ENCODE peak calls at places on chromosomes 12 and 14, in nine cellular contexts. N, M, V, Q, O, X, L, Z and D are unnamed samples.
A peak's percentile ranks its signal among the peaks of the same experiment; 100 is the strongest.

GRCh38 chr12:56836317-56836716 is 73.2 kb downstream of the HSD17B6 start:
- DNase-seq in N (no peak), M (no peak), V (no peak), Q (peak; percentile 23), O (peak; percentile 61), X (no peak), L (no peak), Z (no peak), D (peak; percentile 72)

GRCh38 chr12:121222847-121223246 is 12.9 kb downstream of the P2RX4 start:
- DNase-seq in N (no peak), M (peak; percentile 53), V (no peak), Q (no peak), O (no peak), X (no peak), L (no peak), Z (no peak), D (no peak)

GRCh38 chr12:89157413-89157812 is 194.9 kb downstream of the DUSP6 start:
- DNase-seq in N (no peak), M (no peak), V (no peak), Q (no peak), O (no peak), X (no peak), L (no peak), Z (no peak), D (no peak)

GRCh38 chr12:95755236-95755865 is 35.2 kb downstream of the NTN4 start:
- DNase-seq in N (no peak), M (no peak), V (no peak), Q (no peak), O (no peak), X (no peak), L (no peak), Z (no peak), D (no peak)

GRCh38 chr12:108849653-108850052 is 7.7 kb downstream of the SSH1 start:
- DNase-seq in N (no peak), M (no peak), V (no peak), Q (no peak), O (peak; percentile 73), X (no peak), L (no peak), Z (no peak), D (no peak)

GRCh38 chr12:123271182-123271491 is 519 bp downstream of the CDK2AP1 start:
- DNase-seq in N (no peak), M (peak; percentile 82), V (peak; percentile 84), Q (peak; percentile 44), O (peak; percentile 86), X (peak; percentile 71), L (peak; percentile 73), Z (peak; percentile 79), D (peak; percentile 40)

GRCh38 chr14:96205059-96205993 is 687 bp downstream of the BDKRB2 start:
- DNase-seq in N (no peak), M (no peak), V (no peak), Q (no peak), O (no peak), X (no peak), L (no peak), Z (no peak), D (peak; percentile 81)

GRCh38 chr12:122422769-122423257 is 344 bp upstream of the CLIP1 start:
- DNase-seq in N (no peak), M (peak; percentile 50), V (peak; percentile 68), Q (peak; percentile 71), O (peak; percentile 50), X (no peak), L (peak; percentile 37), Z (peak; percentile 49), D (peak; percentile 70)

GRCh38 chr12:49706351-49707126 is 666 bp downstream of the FMNL3 start:
- DNase-seq in N (no peak), M (peak; percentile 30), V (peak; percentile 42), Q (peak; percentile 50), O (peak; percentile 76), X (no peak), L (peak; percentile 41), Z (peak; percentile 23), D (peak; percentile 30)

GRCh38 chr12:103779410-103780092 is 61.5 kb downstream of the NT5DC3 start:
- DNase-seq in N (peak; percentile 95), M (no peak), V (no peak), Q (no peak), O (no peak), X (no peak), L (no peak), Z (no peak), D (no peak)

GRCh38 chr14:24063263-24063836 is 8.0 kb upstream of the CPNE6 start:
- DNase-seq in N (no peak), M (no peak), V (no peak), Q (no peak), O (no peak), X (no peak), L (no peak), Z (no peak), D (no peak)

GRCh38 chr14:54317396-54317795 is 79.4 kb upstream of the CDKN3 start:
- DNase-seq in N (no peak), M (no peak), V (no peak), Q (no peak), O (no peak), X (no peak), L (no peak), Z (no peak), D (no peak)

GRCh38 chr14:90791481-90791880 is 24.7 kb downstream of the TTC7B start:
- DNase-seq in N (no peak), M (no peak), V (no peak), Q (no peak), O (no peak), X (no peak), L (no peak), Z (no peak), D (no peak)

GRCh38 chr12:131230340-131231099 is 276.8 kb downstream of the ADGRD1 start:
- DNase-seq in N (no peak), M (no peak), V (no peak), Q (no peak), O (no peak), X (no peak), L (no peak), Z (no peak), D (no peak)

GRCh38 chr14:105330491-105330895 is 15.9 kb downstream of the PACS2 start:
- DNase-seq in N (no peak), M (no peak), V (peak; percentile 46), Q (peak; percentile 65), O (peak; percentile 80), X (no peak), L (no peak), Z (no peak), D (peak; percentile 50)

GRCh38 chr12:82833461-82833860 is 146.8 kb downstream of the TMTC2 start:
- DNase-seq in N (no peak), M (no peak), V (no peak), Q (peak; percentile 29), O (no peak), X (no peak), L (no peak), Z (no peak), D (no peak)

GRCh38 chr12:122421263-122421814 is 1.1 kb downstream of the CLIP1 start:
- DNase-seq in N (no peak), M (peak; percentile 46), V (peak; percentile 52), Q (peak; percentile 69), O (no peak), X (no peak), L (peak; percentile 59), Z (peak; percentile 33), D (peak; percentile 75)

GRCh38 chr12:105935106-105935505 is 203.6 kb downstream of the NUAK1 start:
- DNase-seq in N (no peak), M (no peak), V (no peak), Q (no peak), O (no peak), X (no peak), L (no peak), Z (no peak), D (peak; percentile 72)

GRCh38 chr12:70843363-70843762 is 77.2 kb downstream of the PTPRR start:
- DNase-seq in N (no peak), M (no peak), V (no peak), Q (no peak), O (no peak), X (no peak), L (no peak), Z (no peak), D (no peak)

GRCh38 chr12:101925352-101925751 is 48.0 kb downstream of the DRAM1 start:
- DNase-seq in N (no peak), M (no peak), V (no peak), Q (peak; percentile 99), O (peak; percentile 74), X (no peak), L (peak; percentile 74), Z (no peak), D (peak; percentile 91)

GRCh38 chr12:50065726-50066310 is 8.4 kb downstream of the ASIC1 start:
- DNase-seq in N (no peak), M (no peak), V (no peak), Q (no peak), O (no peak), X (no peak), L (no peak), Z (no peak), D (no peak)

GRCh38 chr14:100297320-100298300 is 8.6 kb downstream of the SLC25A29 start:
- DNase-seq in N (no peak), M (no peak), V (no peak), Q (peak; percentile 90), O (peak; percentile 94), X (no peak), L (peak; percentile 71), Z (no peak), D (no peak)

GRCh38 chr14:74275265-74275841 is 27.4 kb downstream of the ABCD4 start:
- DNase-seq in N (peak; percentile 90), M (no peak), V (no peak), Q (peak; percentile 93), O (no peak), X (no peak), L (no peak), Z (no peak), D (peak; percentile 82)

GRCh38 chr12:76670776-76671175 is 93.1 kb upstream of the ZDHHC17 start:
- DNase-seq in N (peak; percentile 7), M (no peak), V (no peak), Q (no peak), O (no peak), X (no peak), L (no peak), Z (no peak), D (peak; percentile 25)

GRCh38 chr14:68232643-68233055 is 413.1 kb downstream of the RAD51B start:
- DNase-seq in N (peak; percentile 82), M (no peak), V (peak; percentile 44), Q (peak; percentile 100), O (no peak), X (no peak), L (peak; percentile 66), Z (peak; percentile 16), D (peak; percentile 99)

GRCh38 chr12:88247241-88247643 is 105.1 kb downstream of the TMTC3 start:
- DNase-seq in N (no peak), M (no peak), V (no peak), Q (peak; percentile 93), O (no peak), X (no peak), L (no peak), Z (no peak), D (peak; percentile 66)

GRCh38 chr14:61472025-61472672 is 150.8 kb downstream of the PRKCH start:
- DNase-seq in N (no peak), M (no peak), V (peak; percentile 48), Q (peak; percentile 97), O (peak; percentile 82), X (peak; percentile 18), L (no peak), Z (no peak), D (peak; percentile 97)

GRCh38 chr14:103081951-103082350 is 2.1 kb upstream of the LBHD2 start:
- DNase-seq in N (no peak), M (no peak), V (no peak), Q (no peak), O (no peak), X (no peak), L (no peak), Z (no peak), D (no peak)

GRCh38 chr14:104927432-104927816 is 2.7 kb downstream of the PLD4 start:
- DNase-seq in N (no peak), M (no peak), V (no peak), Q (no peak), O (no peak), X (no peak), L (no peak), Z (no peak), D (no peak)

GRCh38 chr12:127120851-127121250 is 1146.1 kb upstream of the TMEM132C start:
- DNase-seq in N (no peak), M (no peak), V (no peak), Q (no peak), O (no peak), X (no peak), L (no peak), Z (no peak), D (no peak)

GRCh38 chr12:23816394-23816851 is 133.0 kb downstream of the SOX5 start:
- DNase-seq in N (no peak), M (no peak), V (no peak), Q (no peak), O (no peak), X (no peak), L (no peak), Z (no peak), D (no peak)